ENCODE peak calls at places on chromosomes 11 and 22, in ten cellular contexts. U, B, J, F, V, X, Y, D, R and Z are unnamed samples.

GRCh38 chr11:42407379-42407778 is 904.4 kb upstream of the API5 start:
- DNase-seq in F (no peak), U (no peak), J (peak), V (no peak), X (no peak), Y (no peak), D (no peak), B (peak), R (peak), Z (no peak)

GRCh38 chr22:32674925-32675825 is 126.3 kb upstream of the TIMP3 start:
- DNase-seq in J (no peak), V (no peak), F (no peak), U (no peak), B (no peak), D (peak), X (no peak), Y (no peak), R (no peak), Z (no peak)

GRCh38 chr11:69938206-69938605 is 119.0 kb upstream of the FGF3 start:
- DNase-seq in V (peak), J (no peak), B (no peak), X (no peak), D (no peak), R (no peak), F (no peak), Y (no peak), U (no peak), Z (no peak)

GRCh38 chr22:30420401-30421178 is 5.0 kb upstream of the MTFP1 start:
- DNase-seq in U (peak), B (no peak), X (peak), Y (peak), R (no peak), F (no peak), J (no peak), D (peak), V (no peak), Z (no peak)

GRCh38 chr22:32267011-32267410 is 11.9 kb upstream of the SLC5A4 start:
- DNase-seq in R (no peak), Y (no peak), F (no peak), V (no peak), D (no peak), U (no peak), X (no peak), J (no peak), B (no peak), Z (no peak)

GRCh38 chr22:22833488-22833887 is 54.1 kb upstream of the IGLL5 start:
- DNase-seq in B (no peak), X (no peak), F (no peak), V (no peak), R (no peak), Y (no peak), J (no peak), U (no peak), D (no peak), Z (no peak)

GRCh38 chr11:68467446-68467845 is 6.9 kb downstream of the PPP6R3 start:
- DNase-seq in Y (no peak), X (no peak), U (no peak), R (no peak), D (no peak), F (no peak), J (no peak), V (no peak), B (no peak), Z (no peak)

GRCh38 chr11:7571640-7572000 is 57.8 kb downstream of the PPFIBP2 start:
- DNase-seq in V (peak), J (peak), Y (peak), F (peak), X (peak), D (peak), U (peak), R (peak), B (peak), Z (peak)

GRCh38 chr11:34565417-34566208 is 52.0 kb upstream of the ELF5 start:
- DNase-seq in X (no peak), U (no peak), D (no peak), F (no peak), Y (peak), B (no peak), V (no peak), J (no peak), R (no peak), Z (peak)

GRCh38 chr11:103257360-103257759 is 148.1 kb downstream of the DYNC2H1 start:
- DNase-seq in U (peak), D (no peak), R (peak), Y (peak), F (no peak), B (peak), X (peak), J (no peak), V (no peak), Z (peak)